ENCODE peak calls at places on chromosomes 3 and 15, in six cellular contexts. I is GM23338, M is fibroblast of pulmonary artery, F is kidney tubule cell, R is AG08395, P is endothelial cell. L is an unnamed sample.

GRCh38 chr3:20142517-20142916 is 43.5 kb downstream of the SGO1 start:
- DNase-seq in I (no peak), M (no peak), F (no peak), R (no peak), P (no peak), L (no peak)

GRCh38 chr15:101440846-101441590 is 48.5 kb downstream of the PCSK6 start:
- DNase-seq in I (no peak), M (no peak), F (no peak), R (no peak), P (no peak), L (no peak)

GRCh38 chr3:127908202-127908601 is 6.8 kb upstream of the KBTBD12 start:
- DNase-seq in I (no peak), M (no peak), F (no peak), R (no peak), P (no peak), L (no peak)

GRCh38 chr15:28140062-28140461 is 40.9 kb upstream of the OCA2 start:
- DNase-seq in I (no peak), M (no peak), F (no peak), R (no peak), P (no peak), L (no peak)

GRCh38 chr3:149783576-149783975 is 8.8 kb downstream of the ANKUB1 start:
- DNase-seq in I (no peak), M (peak; percentile 68), F (peak; percentile 90), R (peak; percentile 71), P (no peak), L (no peak)

GRCh38 chr3:44280631-44281030 is 38.9 kb downstream of the TOPAZ1 start:
- DNase-seq in I (peak; percentile 19), M (no peak), F (no peak), R (no peak), P (no peak), L (no peak)

GRCh38 chr3:152909180-152909883 is 74.4 kb downstream of the P2RY1 start:
- DNase-seq in I (no peak), M (peak; percentile 72), F (no peak), R (peak; percentile 10), P (no peak), L (no peak)

GRCh38 chr3:135980343-135980742 is 14.8 kb downstream of the PPP2R3A start:
- DNase-seq in I (no peak), M (no peak), F (no peak), R (no peak), P (no peak), L (no peak)

GRCh38 chr15:66780172-66780972 is 78.3 kb downstream of the SMAD6 start:
- DNase-seq in I (no peak), M (peak; percentile 67), F (peak; percentile 94), R (peak; percentile 91), P (no peak), L (no peak)

GRCh38 chr3:133437391-133438093 is 37.7 kb downstream of the BFSP2 start:
- DNase-seq in I (peak; percentile 27), M (peak; percentile 68), F (peak; percentile 35), R (peak; percentile 31), P (no peak), L (no peak)

GRCh38 chr3:66382142-66382541 is 118.7 kb downstream of the LRIG1 start:
- DNase-seq in I (no peak), M (no peak), F (no peak), R (no peak), P (no peak), L (no peak)

GRCh38 chr15:76336254-76337046 is at the start of gene ISL2:
- DNase-seq in I (peak; percentile 97), M (peak; percentile 89), F (peak; percentile 65), R (peak; percentile 67), P (peak; percentile 78), L (peak; percentile 64)

GRCh38 chr3:156382458-156383346 is 172.2 kb downstream of the SSR3 start:
- DNase-seq in I (peak; percentile 77), M (peak; percentile 60), F (peak; percentile 43), R (peak; percentile 13), P (peak; percentile 47), L (no peak)

GRCh38 chr3:141959531-141959920 is 83.1 kb downstream of the ATP1B3 start:
- DNase-seq in I (no peak), M (no peak), F (no peak), R (no peak), P (no peak), L (no peak)